ENCODE peak calls at places on chromosome 6, in six cellular contexts. Z is astrocyte, E is AG09309, L is endothelial cell, W is type B pancreatic cell, J is astrocyte of the spinal cord. I is an unnamed sample.

GRCh38 chr6:79203753-79204253 is 30.7 kb downstream of the HMGN3 start:
- DNase-seq in Z (no peak), E (no peak), L (no peak), W (no peak), J (no peak), I (no peak)

GRCh38 chr6:144266091-144266649 is 19.0 kb upstream of the UTRN start:
- DNase-seq in Z (peak; percentile 85), E (peak; percentile 63), L (peak; percentile 28), W (no peak), J (peak; percentile 87), I (peak; percentile 79)

GRCh38 chr6:32845381-32845884 is 1.6 kb upstream of the PSMB8 start:
- DNase-seq in Z (no peak), E (no peak), L (no peak), W (no peak), J (no peak), I (no peak)

GRCh38 chr6:112216699-112217551 is 37.4 kb downstream of the LAMA4 start:
- DNase-seq in Z (peak; percentile 93), E (peak; percentile 61), L (no peak), W (no peak), J (peak; percentile 84), I (peak; percentile 86)

GRCh38 chr6:112227411-112227810 is 27.0 kb downstream of the LAMA4 start:
- DNase-seq in Z (no peak), E (no peak), L (no peak), W (no peak), J (no peak), I (no peak)

GRCh38 chr6:88908598-88909548 is 54.5 kb downstream of the RNGTT start:
- DNase-seq in Z (no peak), E (no peak), L (no peak), W (no peak), J (no peak), I (peak; percentile 2)

GRCh38 chr6:116663308-116663707 is 5.3 kb downstream of the ZUP1 start:
- DNase-seq in Z (no peak), E (no peak), L (no peak), W (no peak), J (no peak), I (no peak)

GRCh38 chr6:151412905-151413304 is 21.5 kb upstream of the ZBTB2 start:
- DNase-seq in Z (no peak), E (no peak), L (no peak), W (no peak), J (no peak), I (no peak)

GRCh38 chr6:8175046-8175777 is 72.9 kb upstream of the EEF1E1 start:
- DNase-seq in Z (no peak), E (no peak), L (no peak), W (no peak), J (no peak), I (no peak)

GRCh38 chr6:1423578-1423977 is 34.2 kb downstream of the FOXF2 start:
- DNase-seq in Z (no peak), E (no peak), L (no peak), W (peak; percentile 37), J (no peak), I (no peak)

GRCh38 chr6:1890071-1890470 is 280.4 kb downstream of the FOXC1 start:
- DNase-seq in Z (peak; percentile 50), E (no peak), L (no peak), W (no peak), J (no peak), I (no peak)

GRCh38 chr6:109961666-109962065 is 16.4 kb upstream of the GPR6 start:
- DNase-seq in Z (peak; percentile 67), E (no peak), L (no peak), W (no peak), J (peak; percentile 70), I (peak; percentile 21)

GRCh38 chr6:38528196-38528965 is 111.3 kb downstream of the BTBD9 start:
- DNase-seq in Z (peak; percentile 77), E (no peak), L (no peak), W (no peak), J (peak; percentile 60), I (no peak)

GRCh38 chr6:52506502-52506875 is 70.4 kb downstream of the TRAM2 start:
- DNase-seq in Z (no peak), E (no peak), L (no peak), W (no peak), J (no peak), I (no peak)

GRCh38 chr6:96521625-96522468 is at the start of gene UFL1:
- DNase-seq in Z (peak; percentile 87), E (peak; percentile 56), L (peak; percentile 91), W (peak; percentile 94), J (peak; percentile 94), I (peak; percentile 91)
- TF ChIP-seq CTCF in Z (no peak), E (peak; percentile 18), L (no peak), W (peak; percentile 27), J (no peak), I (peak; percentile 10)

DNA sequence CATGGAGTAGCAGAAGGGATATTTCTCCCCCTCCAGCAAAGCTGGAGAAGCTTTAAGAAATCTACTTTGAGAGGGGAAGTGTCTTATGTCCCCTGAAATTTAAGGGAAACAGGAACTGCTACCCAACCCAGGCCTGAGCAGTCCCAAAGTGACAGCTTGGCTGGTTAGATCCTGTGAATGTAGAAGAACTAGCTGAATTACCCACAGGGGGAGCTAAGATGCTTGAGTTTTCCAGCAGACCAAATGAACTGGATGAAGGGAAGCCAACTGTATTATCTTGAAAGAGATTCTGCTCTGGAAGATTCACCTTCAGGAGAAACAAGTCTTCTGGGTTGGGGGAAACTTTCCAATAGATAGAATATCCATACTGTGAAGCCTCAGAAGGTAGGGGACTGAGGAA is 303.3 kb upstream of the MMS22L start:
- DNase-seq in Z (peak; percentile 21), E (no peak), L (peak; percentile 8), W (no peak), J (peak; percentile 20), I (peak; percentile 46)
- TF ChIP-seq CTCF in Z (peak; percentile 24), E (no peak), L (peak; percentile 9), W (peak; percentile 43), J (peak; percentile 23), I (peak; percentile 56)

DNA sequence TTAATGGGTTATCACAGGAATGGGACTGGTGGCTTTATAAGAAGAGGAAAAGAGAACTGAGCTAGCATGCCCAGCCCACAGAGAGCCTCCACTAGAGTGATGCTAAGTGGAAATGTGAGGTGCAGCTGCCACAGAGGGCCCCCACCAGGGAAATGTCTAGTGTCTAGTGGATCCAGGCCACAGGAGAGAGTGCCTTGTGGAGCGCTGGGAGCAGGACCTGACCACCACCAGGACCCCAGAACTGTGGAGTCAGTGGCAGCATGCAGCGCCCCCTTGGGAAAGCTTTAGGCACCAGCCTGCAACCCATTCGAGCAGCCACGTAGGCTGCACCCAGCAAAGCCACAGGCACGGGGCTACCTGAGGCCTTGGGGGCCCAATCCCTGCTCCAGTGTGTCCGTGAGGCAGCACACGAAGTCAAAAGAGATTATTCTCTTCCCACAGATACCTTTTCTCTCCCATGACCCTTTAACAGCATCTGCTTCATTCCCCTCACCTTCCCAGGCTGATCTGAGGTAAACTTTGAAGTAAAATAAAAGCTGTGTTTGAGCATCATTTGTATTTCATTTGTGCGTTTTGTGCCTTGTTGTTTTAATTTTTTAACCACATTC is 4.4 kb downstream of the HLA-E start:
- DNase-seq in Z (no peak), E (no peak), L (no peak), W (no peak), J (no peak), I (no peak)
- TF ChIP-seq CTCF in Z (no peak), E (no peak), L (peak; percentile 12), W (peak; percentile 21), J (no peak), I (no peak)

GRCh38 chr6:104483225-104483834 is 376.4 kb downstream of the HACE1 start:
- DNase-seq in Z (no peak), E (no peak), L (no peak), W (no peak), J (peak; percentile 0), I (peak; percentile 4)
- TF ChIP-seq CTCF in Z (peak; percentile 21), E (no peak), L (no peak), W (peak; percentile 76), J (peak; percentile 25), I (peak; percentile 34)

GRCh38 chr6:10890151-10890550 is 3.3 kb downstream of the SYCP2L start:
- DNase-seq in Z (no peak), E (no peak), L (no peak), W (no peak), J (no peak), I (no peak)

GRCh38 chr6:10883312-10884244 is 1.7 kb upstream of the GCM2 start:
- DNase-seq in Z (no peak), E (no peak), L (no peak), W (no peak), J (no peak), I (no peak)

GRCh38 chr6:10882654-10883053 is 813 bp upstream of the GCM2 start:
- DNase-seq in Z (no peak), E (no peak), L (peak; percentile 31), W (no peak), J (no peak), I (no peak)

GRCh38 chr6:10880366-10880765 is 1.5 kb downstream of the GCM2 start:
- DNase-seq in Z (no peak), E (no peak), L (no peak), W (no peak), J (no peak), I (no peak)

DNA sequence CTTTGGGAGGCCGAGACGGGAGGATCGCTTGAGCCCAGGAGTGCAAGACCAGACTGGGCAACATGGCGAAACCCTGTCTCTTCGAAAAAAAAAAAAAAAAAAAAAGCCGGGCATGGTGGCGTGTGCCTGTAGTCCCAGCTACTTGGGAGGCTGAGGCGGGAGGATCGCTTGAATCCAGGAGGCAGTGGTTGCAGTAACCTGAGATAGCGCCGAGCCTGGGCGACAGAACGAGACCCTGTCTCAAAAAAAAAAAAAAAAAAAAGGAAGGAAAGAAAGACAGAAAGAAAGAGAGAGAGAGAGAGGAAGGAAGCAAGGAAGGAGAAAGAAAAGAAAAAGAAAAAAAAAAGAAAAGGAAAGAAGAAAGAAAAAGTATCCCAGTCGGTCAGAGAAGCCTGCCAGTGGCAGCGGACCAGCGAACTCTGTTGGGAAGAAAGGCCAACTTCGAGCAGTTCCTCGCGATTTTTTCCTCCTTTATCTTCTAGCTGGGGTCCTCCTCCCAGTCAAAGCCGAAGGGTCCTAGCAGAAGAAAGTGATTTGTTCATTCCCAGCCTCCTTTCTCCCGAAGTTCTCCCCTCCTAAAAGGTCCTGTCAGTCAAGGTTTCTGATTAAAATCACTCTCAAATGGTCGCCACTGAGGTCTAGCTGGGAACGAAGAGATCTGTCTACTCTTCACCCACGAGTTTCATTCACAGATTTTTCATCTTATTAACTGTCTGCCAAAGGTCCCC is 2.4 kb upstream of the SYCP2L start:
- DNase-seq in Z (no peak), E (no peak), L (no peak), W (no peak), J (no peak), I (no peak)
- TF ChIP-seq CTCF in Z (no peak), E (no peak), L (no peak), W (no peak), J (no peak), I (no peak)

DNA sequence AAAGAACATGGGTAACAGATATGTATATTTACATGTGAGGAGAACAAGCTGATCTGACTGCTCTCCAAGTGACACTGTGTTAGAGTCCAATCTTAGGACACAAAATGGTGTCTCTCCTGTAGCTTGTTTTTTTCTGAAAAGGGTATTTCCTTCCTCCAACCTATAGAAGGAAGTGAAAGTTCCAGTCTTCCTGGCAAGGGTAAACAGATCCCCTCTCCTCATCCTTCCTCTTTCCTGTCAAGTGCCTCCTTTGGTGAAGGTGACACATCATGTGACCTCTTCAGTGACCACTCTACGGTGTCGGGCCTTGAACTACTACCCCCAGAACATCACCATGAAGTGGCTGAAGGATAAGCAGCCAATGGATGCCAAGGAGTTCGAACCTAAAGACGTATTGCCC is 5.2 kb downstream of the HFE start:
- DNase-seq in Z (no peak), E (no peak), L (no peak), W (no peak), J (no peak), I (no peak)
- TF ChIP-seq CTCF in Z (no peak), E (no peak), L (no peak), W (no peak), J (no peak), I (no peak)

I was measured in AG10803.